ENCODE peak calls at places on chromosomes 2 and 18, in four cellular contexts. V is fibroblast of lung, P is dorsolateral prefrontal cortex, K is cardiac muscle cell. Z is an unnamed sample.

GRCh38 chr2:72144746-72145657 is 2.7 kb downstream of the CYP26B1 start:
- DNase-seq in V (no peak), P (peak; percentile 45), K (peak; percentile 69), Z (no peak)

GRCh38 chr2:173716458-173717052 is 248.6 kb downstream of the SP3 start:
- DNase-seq in P (no peak), K (no peak), V (no peak), Z (no peak)

GRCh38 chr2:18362696-18363095 is 197.8 kb downstream of the RDH14 start:
- DNase-seq in K (peak; percentile 70), V (peak; percentile 96), P (no peak), Z (peak; percentile 89)

GRCh38 chr2:118477111-118477517 is 370.3 kb downstream of the EN1 start:
- DNase-seq in P (no peak), K (no peak), V (no peak), Z (no peak)

GRCh38 chr2:235693279-235693678 is 199.4 kb downstream of the AGAP1 start:
- DNase-seq in V (no peak), K (no peak), P (no peak), Z (no peak)

GRCh38 chr2:167114018-167114417 is 225.7 kb downstream of the XIRP2 start:
- DNase-seq in P (no peak), V (peak; percentile 54), K (no peak), Z (no peak)

GRCh38 chr18:28890796-28891195 is 713.9 kb upstream of the CDH2 start:
- DNase-seq in V (no peak), K (no peak), P (no peak), Z (no peak)

GRCh38 chr18:69617408-69617807 is 216.7 kb downstream of the DOK6 start:
- DNase-seq in K (no peak), P (no peak), V (no peak), Z (no peak)

GRCh38 chr18:35334821-35335220 is 9.4 kb downstream of the ZNF24 start:
- DNase-seq in V (peak; percentile 9), K (peak; percentile 30), P (no peak), Z (peak; percentile 22)

GRCh38 chr18:36120297-36120696 is 8.8 kb downstream of the SLC39A6 start:
- DNase-seq in V (no peak), P (no peak), K (no peak), Z (no peak)

GRCh38 chr2:219163156-219163555 is 2.5 kb upstream of the NHEJ1 start:
- DNase-seq in K (no peak), P (no peak), V (no peak), Z (no peak)

GRCh38 chr2:128438586-128438985 is 119.9 kb upstream of the HS6ST1 start:
- DNase-seq in K (no peak), V (no peak), P (no peak), Z (no peak)

GRCh38 chr2:54559593-54560145 is 103.5 kb downstream of the SPTBN1 start:
- DNase-seq in V (peak; percentile 87), K (peak; percentile 88), P (no peak), Z (no peak)

GRCh38 chr2:174522553-174522952 is 35.7 kb upstream of the GPR155 start:
- DNase-seq in K (peak; percentile 19), P (no peak), V (peak; percentile 31), Z (no peak)

GRCh38 chr2:100640329-100641114 is 77.7 kb downstream of the PDCL3 start:
- DNase-seq in K (peak; percentile 23), P (no peak), V (peak; percentile 2), Z (no peak)

GRCh38 chr2:100235098-100235497 is 87.2 kb downstream of the LONRF2 start:
- DNase-seq in K (no peak), V (no peak), P (no peak), Z (no peak)

GRCh38 chr2:106193491-106193976 is 567 bp downstream of the UXS1 start:
- DNase-seq in V (no peak), P (no peak), K (no peak), Z (no peak)

GRCh38 chr2:168639501-168639900 is 162.9 kb upstream of the NOSTRIN start:
- DNase-seq in P (no peak), K (peak; percentile 75), V (peak; percentile 98), Z (no peak)

GRCh38 chr2:2795438-2796091 is 464.5 kb upstream of the MYT1L start:
- DNase-seq in V (no peak), K (no peak), P (no peak), Z (no peak)

GRCh38 chr18:32669549-32670165 is 103.2 kb downstream of the KLHL14 start:
- DNase-seq in P (no peak), V (no peak), K (no peak), Z (no peak)

GRCh38 chr2:162200636-162201035 is 42.6 kb downstream of the FAP start:
- DNase-seq in K (no peak), P (no peak), V (no peak), Z (no peak)

GRCh38 chr2:152222975-152223638 is 47.5 kb upstream of the STAM2 start:
- DNase-seq in K (peak; percentile 98), P (no peak), V (peak; percentile 96), Z (peak; percentile 98)

GRCh38 chr2:158487419-158487818 is 30.7 kb downstream of the PKP4 start:
- DNase-seq in P (no peak), K (peak; percentile 84), V (peak; percentile 91), Z (peak; percentile 63)

GRCh38 chr2:109594246-109594900 is 19.4 kb downstream of the SEPTIN10 start:
- DNase-seq in P (no peak), V (no peak), K (no peak), Z (no peak)

GRCh38 chr2:97764559-97765263 is 51.3 kb downstream of the ZAP70 start:
- DNase-seq in P (no peak), K (no peak), V (no peak), Z (no peak)

GRCh38 chr2:209367091-209367747 is 56.6 kb upstream of the MAP2 start:
- DNase-seq in V (peak; percentile 52), K (peak; percentile 12), P (no peak), Z (no peak)

GRCh38 chr2:209371407-209371806 is 52.4 kb upstream of the MAP2 start:
- DNase-seq in P (no peak), K (no peak), V (no peak), Z (no peak)

GRCh38 chr2:209368924-209369323 is 54.9 kb upstream of the MAP2 start:
- DNase-seq in V (peak; percentile 95), K (peak; percentile 91), P (no peak), Z (peak; percentile 99)

GRCh38 chr2:209368406-209368805 is 55.4 kb upstream of the MAP2 start:
- DNase-seq in V (no peak), P (no peak), K (peak; percentile 4), Z (no peak)
- H3K4me3 ChIP-seq in V (no peak overlapping the region), P (no peak overlapping the region), K (no peak overlapping the region), Z (no peak overlapping the region)

DNA sequence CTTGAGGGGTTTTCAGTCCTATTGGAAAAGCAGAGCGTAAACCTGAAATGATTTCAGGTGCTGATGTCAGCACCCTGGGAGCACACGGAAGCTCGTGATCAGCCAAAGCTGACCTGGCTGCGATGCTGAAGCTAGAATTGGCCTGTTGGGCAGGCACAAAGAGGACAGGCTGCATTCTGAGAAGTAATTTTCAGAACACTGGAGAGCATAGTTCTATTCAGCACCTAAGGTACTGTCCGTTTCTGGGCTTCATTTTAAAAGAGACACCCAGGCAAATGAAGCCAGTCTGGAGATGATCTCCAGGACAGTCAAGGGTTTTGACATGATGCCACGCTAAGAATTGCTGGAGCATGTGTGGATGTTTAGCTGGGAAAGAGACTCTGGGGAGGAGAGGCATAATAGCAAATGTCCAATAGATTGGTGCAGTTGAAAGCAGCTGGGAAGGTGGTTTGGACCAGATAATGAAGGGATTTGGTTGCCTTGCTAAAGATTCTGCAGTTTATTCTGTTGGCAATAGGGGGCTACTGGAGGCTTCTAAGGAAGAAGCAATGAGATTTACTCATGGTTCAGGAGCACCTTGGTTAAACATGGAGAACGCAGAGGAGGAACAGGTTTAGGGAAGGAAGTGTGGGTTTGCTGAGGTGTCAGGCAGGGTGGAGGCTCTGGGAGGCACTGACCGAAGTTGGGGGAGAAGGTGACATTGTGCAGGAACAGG is 86.6 kb downstream of the ACOXL start:
- DNase-seq in P (no peak), V (no peak), K (peak; percentile 1), Z (no peak)
- TF ChIP-seq CTCF in P (no peak), V (no peak), K (peak; percentile 15), Z (peak; percentile 32)

GRCh38 chr18:48072428-48073204 is 142.2 kb upstream of the SMAD2 start:
- DNase-seq in P (no peak), K (no peak), V (no peak), Z (no peak)

GRCh38 chr18:48064978-48065600 is 134.6 kb upstream of the SMAD2 start:
- DNase-seq in V (no peak), K (no peak), P (no peak), Z (no peak)

GRCh38 chr18:48066225-48066652 is 135.8 kb upstream of the SMAD2 start:
- DNase-seq in P (no peak), K (peak; percentile 6), V (no peak), Z (no peak)

GRCh38 chr18:48065601-48065995 is 135.1 kb upstream of the SMAD2 start:
- DNase-seq in K (no peak), P (no peak), V (no peak), Z (no peak)

DNA sequence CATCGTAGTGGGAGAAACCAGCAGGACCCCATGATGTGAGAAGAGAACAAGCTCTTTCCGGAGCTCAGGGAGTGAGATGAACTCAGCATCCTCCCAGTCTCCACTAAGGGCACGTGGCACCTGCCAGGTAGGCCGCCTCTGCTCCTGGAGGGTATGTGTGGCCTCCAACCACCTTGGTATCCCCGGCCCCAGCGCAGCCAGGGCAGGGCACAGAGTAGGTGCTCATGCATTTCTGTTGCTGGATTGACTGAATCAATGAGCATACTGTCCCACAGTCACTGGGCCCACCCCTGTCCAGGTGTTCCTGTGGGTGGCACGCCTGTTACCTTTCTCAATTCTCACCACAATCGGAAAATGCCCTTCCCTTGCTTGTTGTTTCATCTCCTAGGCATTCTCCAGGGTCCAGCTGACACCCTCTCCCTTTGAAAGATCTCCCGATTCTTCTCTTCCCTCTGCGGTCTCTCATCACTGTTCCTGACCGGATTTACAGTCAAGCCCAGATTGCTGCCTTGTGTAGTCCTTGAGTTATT is 138.5 kb upstream of the SMAD2 start:
- DNase-seq in P (no peak), K (no peak), V (no peak), Z (no peak)
- H3K4me3 ChIP-seq in P (no peak overlapping the region), K (no peak overlapping the region), V (no peak overlapping the region), Z (no peak overlapping the region)

GRCh38 chr18:26014462-26014861 is 76.0 kb downstream of the SS18 start:
- DNase-seq in V (no peak), P (no peak), K (no peak), Z (no peak)

GRCh38 chr18:26022585-26022984 is 67.8 kb downstream of the SS18 start:
- DNase-seq in V (no peak), K (no peak), P (no peak), Z (no peak)

GRCh38 chr18:26021061-26021754 is 69.2 kb downstream of the SS18 start:
- DNase-seq in K (no peak), V (no peak), P (no peak), Z (no peak)

DNA sequence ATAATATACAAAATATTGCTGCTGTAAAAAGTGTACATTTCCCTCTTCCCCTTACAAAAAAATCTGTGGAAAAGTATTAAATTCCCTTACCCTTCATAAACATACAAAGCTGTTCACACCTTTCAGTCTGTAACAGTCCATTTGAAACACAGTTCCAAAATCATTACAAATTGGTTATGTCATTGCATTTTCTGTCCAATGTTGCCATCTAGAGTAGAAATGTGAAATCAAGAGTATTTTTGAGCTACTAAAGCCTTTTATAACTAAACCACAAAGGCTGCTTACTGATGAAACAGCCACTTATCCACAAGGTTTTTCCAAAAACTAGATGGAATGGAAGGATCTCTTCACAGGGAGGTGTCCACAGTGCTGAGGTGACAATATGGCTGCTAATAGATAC is 72.5 kb downstream of the SS18 start:
- DNase-seq in K (peak; percentile 5), P (no peak), V (peak; percentile 21), Z (no peak)
- TF ChIP-seq CTCF in K (no peak), P (peak; percentile 34), V (no peak), Z (no peak)

Z was measured in astrocyte of the cerebellum.